ENCODE peak calls at places on chromosomes 4 and X, in five cellular contexts. T is fibroblast of the aortic adventitia; D is endothelial cell; X is mucosa of descending colon; K is CD4-positive, alpha-beta T cell. Q is an unnamed sample.

GRCh38 chr4:7206856-7207567 is 14.7 kb downstream of the SORCS2 start:
- DNase-seq in K (no peak), D (no peak), X (peak), T (peak), Q (peak)

GRCh38 chrX:135396566-135396965 is 25.2 kb upstream of the SMIM10L2A start:
- DNase-seq in D (no peak), X (no peak), T (no peak), K (no peak), Q (no peak)

GRCh38 chr4:176306837-176307590 is 12.8 kb upstream of the SPCS3 start:
- DNase-seq in K (no peak), X (no peak), D (no peak), T (no peak), Q (no peak)

GRCh38 chrX:6701085-6701484 is 166.2 kb upstream of the VCX3A start:
- DNase-seq in T (no peak), D (no peak), X (no peak), K (no peak), Q (no peak)

GRCh38 chr4:98778206-98778605 is 119.8 kb upstream of the TSPAN5 start:
- DNase-seq in X (peak), D (no peak), K (no peak), T (peak), Q (peak)

GRCh38 chr4:23746672-23747071 is 143.2 kb downstream of the PPARGC1A start:
- DNase-seq in X (peak), T (no peak), K (no peak), D (no peak), Q (no peak)

GRCh38 chr4:87038837-87039715 is 104.3 kb downstream of the AFF1 start:
- DNase-seq in D (no peak), K (no peak), X (no peak), T (peak), Q (peak)

GRCh38 chr4:4461850-4462249 is 74.9 kb downstream of the NSG1 start:
- DNase-seq in K (peak), D (no peak), T (no peak), X (peak), Q (no peak)

GRCh38 chr4:186770446-186771175 is 47.0 kb upstream of the FAT1 start:
- DNase-seq in D (no peak), X (no peak), K (no peak), T (peak), Q (peak)

GRCh38 chrX:85963736-85964135 is 83.6 kb downstream of the CHM start:
- DNase-seq in D (no peak), X (no peak), K (no peak), T (peak), Q (peak)

GRCh38 chr4:107780665-107781064 is 44.1 kb upstream of the SGMS2 start:
- DNase-seq in X (peak), K (no peak), D (no peak), T (no peak), Q (no peak)

GRCh38 chr4:121642292-121642691 is 54.5 kb downstream of the ANXA5 start:
- DNase-seq in D (no peak), X (no peak), T (peak), K (no peak), Q (no peak)

GRCh38 chr4:1753692-1754311 is 32.5 kb downstream of the TACC3 start:
- DNase-seq in D (no peak), X (no peak), T (no peak), K (no peak), Q (no peak)

GRCh38 chrX:127570276-127570675 is 481.9 kb downstream of the ACTRT1 start:
- DNase-seq in D (no peak), X (no peak), K (no peak), T (no peak), Q (no peak)

GRCh38 chrX:10387011-10387410 is 230.2 kb downstream of the CLCN4 start:
- DNase-seq in T (peak), K (no peak), X (no peak), D (no peak), Q (peak)

GRCh38 chr4:25890653-25891485 is 23.2 kb upstream of the SMIM20 start:
- DNase-seq in K (no peak), X (no peak), D (no peak), T (no peak), Q (no peak)

GRCh38 chr4:115110191-115111166 is 2.9 kb downstream of the NDST4 start:
- DNase-seq in X (peak), D (no peak), T (no peak), K (no peak), Q (peak)

GRCh38 chrX:20265726-20266681 is 705 bp downstream of the RPS6KA3 start:
- DNase-seq in X (peak), T (no peak), D (peak), K (peak), Q (peak)

GRCh38 chrX:115378471-115378870 is 89.0 kb downstream of the LUZP4 start:
- DNase-seq in X (no peak), D (no peak), K (no peak), T (peak), Q (peak)

GRCh38 chrX:95330292-95330691 is 1354.3 kb upstream of the DIAPH2 start:
- DNase-seq in X (no peak), T (no peak), D (no peak), K (no peak), Q (no peak)

GRCh38 chrX:70421618-70422017 is 1.5 kb upstream of the GDPD2 start:
- DNase-seq in K (no peak), T (no peak), D (no peak), X (no peak), Q (no peak)

GRCh38 chr4:3871181-3871852 is 105.1 kb downstream of the ADRA2C start:
- DNase-seq in D (peak), T (no peak), K (no peak), X (no peak), Q (no peak)

GRCh38 chrX:50913520-50913919 is 3.0 kb downstream of the BMP15 start:
- DNase-seq in X (no peak), K (no peak), D (no peak), T (no peak), Q (no peak)

GRCh38 chr4:26094911-26095310 is 180.9 kb downstream of the SMIM20 start:
- DNase-seq in K (no peak), D (no peak), T (peak), X (no peak), Q (no peak)

GRCh38 chr4:29052266-29052665 is 1667.9 kb upstream of the PCDH7 start:
- DNase-seq in K (no peak), T (no peak), X (no peak), D (no peak), Q (no peak)

GRCh38 chr4:14620567-14621138 is 381.6 kb upstream of the CPEB2 start:
- DNase-seq in D (no peak), K (no peak), X (no peak), T (no peak), Q (no peak)

GRCh38 chr4:41146196-41146595 is 68.1 kb downstream of the APBB2 start:
- DNase-seq in X (no peak), T (no peak), K (no peak), D (no peak), Q (no peak)

GRCh38 chrX:30713061-30713525 is 59.9 kb downstream of the GK start:
- DNase-seq in T (peak), D (peak), X (peak), K (peak), Q (peak)

GRCh38 chr4:56272003-56272402 is 115.3 kb downstream of the AASDH start:
- DNase-seq in D (no peak), T (no peak), X (peak), K (no peak), Q (no peak)

GRCh38 chr4:20137176-20137575 is 114.5 kb upstream of the SLIT2 start:
- DNase-seq in T (peak), D (no peak), K (no peak), X (no peak), Q (no peak)

GRCh38 chr4:17662694-17663093 is 48.3 kb downstream of the MED28 start:
- DNase-seq in K (no peak), D (no peak), T (no peak), X (no peak), Q (peak)

GRCh38 chr4:83993774-83994173 is 457.9 kb downstream of the GPAT3 start:
- DNase-seq in K (no peak), D (no peak), X (no peak), T (no peak), Q (no peak)

GRCh38 chrX:12292996-12293765 is 154.9 kb downstream of the FRMPD4 start:
- DNase-seq in T (peak), K (no peak), D (no peak), X (no peak), Q (no peak)

GRCh38 chrX:9317174-9317573 is 147.7 kb upstream of the TBL1X start:
- DNase-seq in D (no peak), T (no peak), X (no peak), K (no peak), Q (no peak)

GRCh38 chrX:124938715-124939114 is 381.0 kb upstream of the TEX13C start:
- DNase-seq in D (no peak), T (no peak), K (no peak), X (no peak), Q (no peak)

GRCh38 chr4:90030202-90030601 is 97.0 kb upstream of the CCSER1 start:
- DNase-seq in X (no peak), K (no peak), T (no peak), D (no peak), Q (no peak)

GRCh38 chr4:169934794-169935400 is 91.3 kb downstream of the MFAP3L start:
- DNase-seq in D (no peak), K (no peak), T (no peak), X (no peak), Q (no peak)

GRCh38 chr4:26028793-26029511 is 114.9 kb downstream of the SMIM20 start:
- DNase-seq in T (peak), K (peak), D (peak), X (peak), Q (peak)

GRCh38 chr4:153790962-153791551 is 2.2 kb upstream of the SFRP2 start:
- DNase-seq in X (no peak), T (no peak), K (no peak), D (peak), Q (peak)
- TF ChIP-seq CTCF in X (no peak), T (no peak), K (no peak), D (no peak), Q (peak)

DNA sequence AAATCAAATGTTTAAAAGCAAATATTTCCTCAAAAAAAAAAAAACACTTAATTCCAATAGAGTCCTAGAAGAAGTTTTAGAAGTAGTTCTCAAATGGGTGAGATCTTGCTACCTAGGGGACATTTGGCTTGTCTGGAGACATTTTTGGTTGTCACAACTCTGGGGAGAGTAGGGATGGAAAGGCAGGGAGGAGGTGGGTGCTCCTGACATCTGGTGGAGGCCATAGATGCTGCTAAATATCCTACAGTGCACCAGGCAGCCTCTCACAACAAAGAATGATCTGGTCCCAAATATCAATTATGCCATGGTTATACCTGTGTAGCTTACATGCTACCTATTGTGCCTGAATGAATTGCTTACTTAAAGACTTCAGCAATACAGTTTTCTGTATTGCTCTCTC is 46.8 kb downstream of the CPE start:
- DNase-seq in D (no peak), K (no peak), T (no peak), X (no peak), Q (no peak)
- TF ChIP-seq CTCF in D (no peak), K (no peak), T (no peak), X (no peak), Q (peak)

DNA sequence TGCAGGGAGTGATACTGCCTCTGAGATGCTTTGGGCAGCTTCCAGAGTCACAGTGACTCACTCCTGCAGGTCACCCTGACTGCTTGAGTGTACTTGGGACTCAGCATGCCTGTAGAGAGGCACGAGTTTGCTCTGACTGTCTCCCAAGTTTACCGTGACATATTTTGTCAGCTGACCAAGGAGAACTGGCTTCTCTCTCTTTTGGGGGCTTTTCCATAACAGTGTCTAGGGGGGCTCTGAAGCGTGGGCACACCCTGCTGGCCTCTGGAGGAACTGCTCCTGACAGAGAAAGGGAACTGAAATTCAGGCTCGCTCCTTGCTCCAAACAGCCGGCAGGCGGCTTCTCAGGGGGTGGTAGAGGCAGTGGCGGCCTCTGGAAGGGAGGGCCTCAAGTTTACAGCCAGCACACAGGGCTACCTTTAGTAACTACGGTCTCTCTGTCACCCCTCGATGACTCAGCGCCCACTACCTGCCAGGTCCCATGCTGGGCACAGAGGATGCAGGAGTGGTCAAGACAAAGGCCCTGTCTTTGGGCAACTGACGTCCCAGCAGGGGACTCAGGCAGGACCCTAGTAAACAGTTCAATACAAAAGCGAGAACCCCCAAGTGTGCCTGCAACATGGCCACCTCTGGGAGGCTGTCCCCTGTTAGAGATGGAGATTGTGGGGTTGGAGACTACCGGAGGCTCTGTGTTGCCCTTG is 17.8 kb downstream of the ZNF185 start:
- DNase-seq in T (peak), X (no peak), K (no peak), D (peak), Q (peak)
- TF ChIP-seq CTCF in T (peak), X (no peak), K (no peak), D (peak), Q (peak)

GRCh38 chr4:67201334-67201733 is 344.0 kb downstream of the CENPC start:
- DNase-seq in T (no peak), D (no peak), K (no peak), X (no peak), Q (no peak)

GRCh38 chr4:67204441-67204840 is 340.9 kb downstream of the CENPC start:
- DNase-seq in T (no peak), X (no peak), D (no peak), K (no peak), Q (no peak)

GRCh38 chr4:67198757-67199156 is 346.5 kb downstream of the CENPC start:
- DNase-seq in T (peak), K (no peak), D (peak), X (no peak), Q (peak)
- TF ChIP-seq CTCF in T (peak), K (no peak), D (no peak), X (no peak), Q (peak)

DNA sequence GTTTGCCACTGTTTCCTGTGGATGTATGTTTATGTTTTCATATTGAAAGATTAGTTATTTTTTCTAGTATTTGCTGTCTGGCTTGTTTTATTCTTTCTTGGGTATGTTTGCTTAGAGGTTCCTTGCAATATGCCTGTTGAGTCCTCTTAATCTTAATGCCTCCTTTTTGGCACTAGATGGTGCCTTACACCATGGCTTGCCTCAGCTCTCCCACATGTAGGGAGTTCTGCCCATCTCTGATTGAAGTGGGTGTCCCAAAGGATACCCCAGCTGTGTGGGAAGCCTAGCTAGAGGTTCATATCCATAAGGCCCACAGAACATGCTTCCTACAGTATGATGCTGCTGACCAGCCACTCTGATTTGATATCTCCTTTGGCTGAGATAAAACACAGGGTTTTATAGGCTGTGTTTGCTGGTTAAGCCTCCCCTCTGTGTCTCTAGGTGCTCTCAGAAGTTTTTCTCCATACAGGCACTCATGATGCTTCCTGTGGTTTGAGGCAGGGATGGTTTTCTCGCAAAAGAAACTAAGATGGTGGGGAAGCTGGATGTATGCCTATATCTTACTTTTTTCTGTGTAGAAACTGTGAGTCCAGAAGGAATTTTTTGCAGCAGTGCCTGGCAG is 162.4 kb downstream of the ASB9 start:
- DNase-seq in K (no peak), D (no peak), T (no peak), X (no peak), Q (no peak)
- TF ChIP-seq CTCF in K (no peak), D (no peak), T (no peak), X (no peak), Q (no peak)

DNA sequence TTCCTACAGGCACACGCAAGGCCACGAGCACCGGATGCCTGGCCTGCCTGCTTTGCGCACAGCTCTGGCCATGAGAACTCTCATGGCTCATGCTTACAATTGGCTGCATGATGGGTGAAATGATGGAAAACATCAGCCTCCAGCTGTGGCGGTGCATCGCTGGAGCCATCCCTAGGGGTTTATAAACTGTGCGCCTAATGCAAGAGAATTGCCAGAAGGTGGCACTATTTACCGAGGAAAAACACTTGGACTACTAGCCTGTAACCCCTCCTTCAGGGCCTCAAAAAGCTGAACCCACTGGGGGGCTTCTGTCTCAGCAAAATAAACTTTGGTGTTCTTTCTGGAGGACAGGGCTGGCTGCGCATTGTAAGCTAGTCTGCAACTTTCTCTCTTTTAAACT is 51.9 kb downstream of the PHKA2 start:
- DNase-seq in K (no peak), D (peak), T (peak), X (peak), Q (peak)
- TF ChIP-seq CTCF in K (no peak), D (no peak), T (peak), X (no peak), Q (peak)

DNA sequence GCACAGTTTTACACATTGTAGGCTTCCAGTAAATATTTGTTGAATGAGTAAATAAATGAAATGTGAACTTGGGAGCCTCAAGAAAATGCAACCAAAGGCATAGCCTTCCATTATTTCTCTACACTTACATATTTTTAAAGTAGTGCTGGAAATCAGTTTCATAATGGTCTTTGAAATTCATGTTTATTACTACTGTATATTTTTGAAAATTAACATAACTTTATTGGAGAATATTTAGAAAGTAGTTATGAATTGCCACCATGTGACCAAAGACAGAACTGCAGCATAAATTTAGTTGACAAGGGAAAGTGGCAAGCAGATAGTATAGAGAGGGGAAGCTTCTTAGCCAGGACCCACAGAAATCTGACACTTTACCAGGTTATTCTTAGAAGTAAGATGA is 6.4 kb downstream of the TCEAL8 start:
- DNase-seq in T (peak), K (no peak), X (peak), D (no peak), Q (peak)
- TF ChIP-seq CTCF in T (peak), K (peak), X (no peak), D (peak), Q (peak)

DNA sequence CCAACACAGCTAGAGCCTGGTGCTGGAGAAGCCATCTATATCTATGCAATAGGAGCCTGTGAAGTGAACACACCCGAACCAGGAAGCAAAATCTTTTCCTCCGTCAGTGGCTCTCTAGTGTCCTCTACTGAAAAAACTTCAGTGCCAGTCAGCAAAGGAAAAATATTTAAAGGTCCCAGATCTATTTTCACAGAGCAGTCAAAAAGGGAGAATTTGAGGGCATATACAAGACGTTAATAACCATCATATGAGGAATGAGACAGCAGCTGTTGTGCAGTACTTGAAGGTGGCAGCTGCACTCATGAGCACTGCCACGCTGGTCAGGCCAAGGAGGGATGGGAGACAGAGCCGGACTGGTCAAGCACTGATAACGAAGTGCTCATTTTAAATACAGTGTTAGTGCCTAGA is 14.4 kb downstream of the MCUB start:
- DNase-seq in X (peak), T (peak), D (no peak), K (peak), Q (peak)
- TF ChIP-seq CTCF in X (no peak), T (peak), D (no peak), K (peak), Q (peak)

Q was measured in choroid plexus epithelial cell.